ENCODE peak calls at places on chromosomes 2 and 18, in nine cellular contexts. One of them, this sample, is unnamed.
A peak's percentile ranks its signal among the peaks of the same experiment; 100 is the strongest.

GRCh38 chr2:113025751-113026150 is 20.5 kb downstream of the IL36A start:
- DNase-seq in stomach: no peak
- DNase-seq in H54: no peak
- DNase-seq in Calu3: no peak
- DNase-seq in nucleus accumbens: no peak
- DNase-seq in posterior vena cava: no peak
- DNase-seq in cerebellar cortex: no peak
- DNase-seq in T-cell: no peak
- DNase-seq in hypothalamus: no peak
- DNase-seq in this sample: no peak

GRCh38 chr18:61690418-61691138 is 202.2 kb downstream of the RNF152 start:
- DNase-seq in stomach: no peak
- DNase-seq in H54: no peak
- DNase-seq in Calu3: no peak
- DNase-seq in nucleus accumbens: no peak
- DNase-seq in posterior vena cava: no peak
- DNase-seq in cerebellar cortex: no peak
- DNase-seq in T-cell: no peak
- DNase-seq in hypothalamus: no peak
- DNase-seq in this sample: no peak

GRCh38 chr2:128315122-128315828 is 3.4 kb downstream of the HS6ST1 start:
- DNase-seq in stomach: peak; percentile 23
- DNase-seq in H54: no peak
- DNase-seq in Calu3: no peak
- DNase-seq in nucleus accumbens: no peak
- DNase-seq in posterior vena cava: peak; percentile 76
- DNase-seq in cerebellar cortex: peak; percentile 60
- DNase-seq in T-cell: no peak
- DNase-seq in hypothalamus: no peak
- DNase-seq in this sample: no peak

GRCh38 chr18:3842844-3843243 is 392.9 kb downstream of the TGIF1 start:
- DNase-seq in stomach: no peak
- DNase-seq in H54: no peak
- DNase-seq in Calu3: no peak
- DNase-seq in nucleus accumbens: no peak
- DNase-seq in posterior vena cava: no peak
- DNase-seq in cerebellar cortex: peak; percentile 90
- DNase-seq in T-cell: no peak
- DNase-seq in hypothalamus: no peak
- DNase-seq in this sample: no peak

GRCh38 chr2:195026261-195026660 is 630.8 kb upstream of the SLC39A10 start:
- DNase-seq in stomach: no peak
- DNase-seq in H54: peak; percentile 3
- DNase-seq in Calu3: peak; percentile 3
- DNase-seq in nucleus accumbens: no peak
- DNase-seq in posterior vena cava: no peak
- DNase-seq in cerebellar cortex: no peak
- DNase-seq in T-cell: no peak
- DNase-seq in hypothalamus: no peak
- DNase-seq in this sample: no peak

GRCh38 chr2:110773470-110773921 is 41.1 kb downstream of the ACOXL start:
- DNase-seq in stomach: peak; percentile 78
- DNase-seq in H54: no peak
- DNase-seq in Calu3: no peak
- DNase-seq in nucleus accumbens: no peak
- DNase-seq in posterior vena cava: no peak
- DNase-seq in cerebellar cortex: peak; percentile 94
- DNase-seq in T-cell: no peak
- DNase-seq in hypothalamus: peak; percentile 57
- DNase-seq in this sample: peak; percentile 36

GRCh38 chr2:217316743-217317142 is 456.9 kb upstream of the TNP1 start:
- DNase-seq in stomach: no peak
- DNase-seq in H54: no peak
- DNase-seq in Calu3: no peak
- DNase-seq in nucleus accumbens: no peak
- DNase-seq in posterior vena cava: no peak
- DNase-seq in cerebellar cortex: no peak
- DNase-seq in T-cell: no peak
- DNase-seq in hypothalamus: no peak
- DNase-seq in this sample: no peak

GRCh38 chr2:39837856-39838453 is 58.9 kb upstream of the THUMPD2 start:
- DNase-seq in stomach: peak; percentile 42
- DNase-seq in H54: peak; percentile 6
- DNase-seq in Calu3: peak; percentile 55
- DNase-seq in nucleus accumbens: no peak
- DNase-seq in posterior vena cava: no peak
- DNase-seq in cerebellar cortex: peak; percentile 14
- DNase-seq in T-cell: no peak
- DNase-seq in hypothalamus: no peak
- DNase-seq in this sample: no peak

GRCh38 chr2:88933980-88934379 is 242.5 kb downstream of the RPIA start:
- DNase-seq in stomach: no peak
- DNase-seq in H54: no peak
- DNase-seq in Calu3: no peak
- DNase-seq in nucleus accumbens: no peak
- DNase-seq in posterior vena cava: no peak
- DNase-seq in cerebellar cortex: no peak
- DNase-seq in T-cell: no peak
- DNase-seq in hypothalamus: no peak
- DNase-seq in this sample: no peak

GRCh38 chr2:230664128-230664527 is 48.5 kb upstream of the CAB39 start:
- DNase-seq in stomach: no peak
- DNase-seq in H54: no peak
- DNase-seq in Calu3: no peak
- DNase-seq in nucleus accumbens: no peak
- DNase-seq in posterior vena cava: peak; percentile 34
- DNase-seq in cerebellar cortex: no peak
- DNase-seq in T-cell: no peak
- DNase-seq in hypothalamus: peak; percentile 7
- DNase-seq in this sample: no peak